ENCODE peak calls at places on chromosomes 4 and X, in ten cellular contexts. M is IMR-90, Q is MM.1S, J is mucosa of descending colon, R is A549, Z is cardiac fibroblast, G is suprapubic skin, K is AG10803, C is tibial nerve, A is right lobe of liver. S is an unnamed sample.

GRCh38 chrX:133849676-133850075 is 135.7 kb downstream of the GPC3 start:
- DNase-seq in K (no peak), C (no peak), J (no peak), G (no peak), R (no peak), Q (no peak), M (no peak), Z (no peak), A (no peak), S (no peak)

GRCh38 chr4:7988437-7988836 is 48.8 kb upstream of the AFAP1 start:
- DNase-seq in M (peak), R (no peak), Z (peak), J (no peak), A (no peak), K (peak), C (no peak), Q (no peak), G (no peak), S (no peak)

GRCh38 chr4:124907881-124908280 is 195.3 kb upstream of the ANKRD50 start:
- DNase-seq in Z (peak), C (no peak), R (no peak), J (no peak), K (peak), M (peak), A (no peak), Q (no peak), G (no peak), S (peak)

GRCh38 chr4:107999932-108000539 is 10.3 kb downstream of the HADH start:
- DNase-seq in Q (no peak), J (no peak), G (no peak), C (no peak), K (no peak), R (no peak), A (no peak), M (no peak), Z (no peak), S (no peak)

GRCh38 chr4:81255524-81255923 is 40.5 kb upstream of the PRKG2 start:
- DNase-seq in G (no peak), A (no peak), M (peak), Z (peak), C (no peak), J (no peak), Q (no peak), R (peak), K (peak), S (peak)

GRCh38 chr4:26424838-26425237 is 65.4 kb downstream of the CCKAR start:
- DNase-seq in K (no peak), Z (no peak), G (no peak), J (no peak), Q (no peak), R (no peak), A (no peak), C (no peak), M (no peak), S (no peak)

GRCh38 chr4:152081024-152081423 is 320.2 kb upstream of the GATB start:
- DNase-seq in K (no peak), Z (no peak), M (no peak), J (no peak), C (no peak), Q (no peak), G (no peak), R (no peak), A (no peak), S (no peak)

GRCh38 chrX:15939737-15940136 is 85.1 kb upstream of the AP1S2 start:
- DNase-seq in Q (no peak), Z (no peak), J (no peak), M (no peak), R (no peak), C (no peak), G (no peak), K (no peak), A (no peak), S (no peak)

GRCh38 chr4:14787894-14788293 is 214.4 kb upstream of the CPEB2 start:
- DNase-seq in A (no peak), K (peak), G (no peak), M (peak), Z (peak), Q (peak), C (no peak), R (peak), J (no peak), S (no peak)

GRCh38 chr4:40238008-40238699 is 41.3 kb downstream of the RHOH start:
- DNase-seq in Q (no peak), J (no peak), C (no peak), Z (no peak), M (no peak), A (no peak), R (no peak), K (no peak), G (no peak), S (no peak)

GRCh38 chrX:47146121-47146935 is 1.3 kb downstream of the RBM10 start:
- DNase-seq in C (no peak), M (no peak), R (no peak), Z (no peak), Q (no peak), A (no peak), G (no peak), J (peak), K (no peak), S (no peak)
- TF ChIP-seq CTCF in C (no peak), M (no peak), R (no peak), Z (no peak), Q (no peak), A (no peak), G (no peak), J (no peak), K (no peak), S (no peak)

GRCh38 chrX:136467321-136467720 is 20.4 kb upstream of the BRS3 start:
- DNase-seq in G (no peak), M (no peak), K (no peak), A (no peak), C (no peak), Q (no peak), Z (no peak), J (no peak), R (no peak), S (no peak)

GRCh38 chrX:136473663-136474062 is 14.1 kb upstream of the BRS3 start:
- DNase-seq in K (no peak), M (no peak), C (no peak), J (no peak), R (no peak), Q (no peak), A (no peak), G (no peak), Z (no peak), S (no peak)

GRCh38 chrX:136464589-136464988 is 23.2 kb upstream of the BRS3 start:
- DNase-seq in A (no peak), C (no peak), G (no peak), Z (no peak), R (no peak), J (no peak), Q (no peak), K (no peak), M (no peak), S (no peak)

GRCh38 chrX:136468391-136469103 is 19.2 kb upstream of the BRS3 start:
- DNase-seq in J (no peak), R (no peak), Z (no peak), C (no peak), Q (no peak), G (no peak), K (no peak), M (no peak), A (no peak), S (no peak)
- H3K4me3 ChIP-seq in J (no peak), R (no peak), Z (no peak), C (no peak), Q (no peak), G (no peak), K (no peak), M (no peak), A (no peak), S (no peak)

GRCh38 chr4:172980178-172980577 is 188.4 kb upstream of the GALNT7 start:
- DNase-seq in Q (no peak), J (no peak), G (no peak), K (no peak), A (no peak), C (no peak), M (peak), R (peak), Z (peak), S (no peak)

GRCh38 chr4:172979332-172979731 is 189.3 kb upstream of the GALNT7 start:
- DNase-seq in A (no peak), K (no peak), Z (no peak), R (peak), G (no peak), Q (no peak), J (no peak), M (no peak), C (no peak), S (no peak)

GRCh38 chr4:172983014-172983413 is 185.6 kb upstream of the GALNT7 start:
- DNase-seq in M (no peak), Z (peak), R (no peak), K (peak), C (no peak), A (no peak), G (no peak), Q (peak), J (no peak), S (no peak)

GRCh38 chr4:172978848-172979247 is 189.8 kb upstream of the GALNT7 start:
- DNase-seq in G (no peak), A (no peak), R (peak), M (no peak), Z (no peak), Q (no peak), C (no peak), J (no peak), K (no peak), S (no peak)

DNA sequence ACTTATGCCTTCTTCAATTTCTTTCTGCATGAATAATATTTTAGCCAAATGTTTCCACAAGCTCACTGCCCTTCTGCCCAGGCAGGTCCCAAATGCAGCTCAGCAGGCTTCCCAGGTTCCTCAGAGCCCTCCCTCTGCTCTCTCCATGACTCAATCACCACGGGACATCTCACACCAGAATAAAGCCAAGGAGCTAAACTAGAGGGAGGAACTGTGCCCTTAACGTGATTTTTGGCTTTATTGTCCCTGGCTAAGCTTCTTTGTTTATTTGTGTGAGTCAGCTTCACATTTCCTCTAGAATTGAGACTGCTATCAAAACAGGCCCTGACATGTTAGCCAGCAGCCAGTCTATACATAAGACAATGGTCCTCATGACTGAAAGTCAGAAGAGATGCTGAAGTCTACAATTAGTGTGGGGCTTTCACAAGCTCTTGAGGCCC is 186.4 kb upstream of the GALNT7 start:
- DNase-seq in J (no peak), R (peak), Z (peak), A (no peak), Q (peak), K (peak), C (no peak), M (peak), G (no peak), S (peak)
- TF ChIP-seq CTCF in J (no peak), R (no peak), Z (no peak), A (no peak), Q (no peak), K (no peak), C (no peak), M (no peak), G (no peak), S (no peak)

GRCh38 chr4:100189820-100190642 is at the start of gene DDIT4L:
- DNase-seq in R (peak), C (peak), K (peak), Z (peak), A (peak), G (peak), M (peak), Q (no peak), J (peak), S (no peak)

GRCh38 chr4:100188829-100189228 is 1.4 kb downstream of the DDIT4L start:
- DNase-seq in M (no peak), A (no peak), Q (peak), Z (no peak), G (no peak), C (no peak), K (no peak), R (no peak), J (no peak), S (no peak)

GRCh38 chr4:100184787-100185186 is 5.5 kb downstream of the DDIT4L start:
- DNase-seq in R (no peak), Z (no peak), G (no peak), J (no peak), A (no peak), C (no peak), K (no peak), M (no peak), Q (no peak), S (no peak)

GRCh38 chr4:100190643-100191600 is 654 bp upstream of the DDIT4L start:
- DNase-seq in C (no peak), K (peak), Z (peak), R (peak), J (no peak), M (peak), A (no peak), Q (no peak), G (no peak), S (no peak)

DNA sequence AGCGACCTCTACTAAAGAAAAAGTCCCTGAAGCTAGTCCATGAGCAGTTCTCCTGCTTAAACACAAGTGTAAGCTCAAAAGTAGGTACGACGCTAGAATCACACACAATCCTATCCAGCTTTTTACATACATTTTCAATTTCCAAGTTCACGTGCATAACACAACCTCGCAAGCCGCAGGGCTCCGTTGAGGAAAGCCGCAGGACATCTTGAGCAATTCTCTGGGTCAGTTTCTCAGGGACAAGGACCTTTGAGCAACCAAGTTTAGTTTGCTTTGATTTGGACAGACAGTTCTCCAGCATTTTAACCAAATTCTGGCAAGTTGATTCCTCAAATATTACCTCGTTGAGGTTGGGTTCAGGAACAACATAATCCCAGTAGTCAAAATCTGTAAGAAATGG is 2.5 kb downstream of the DDIT4L start:
- DNase-seq in J (no peak), C (no peak), M (no peak), Q (no peak), G (no peak), R (no peak), A (no peak), Z (no peak), K (no peak), S (no peak)
- H3K4me3 ChIP-seq in J (no peak), C (no peak), M (no peak), Q (no peak), G (no peak), R (no peak), A (no peak), Z (no peak), K (no peak), S (no peak)

GRCh38 chr4:89558147-89558546 is 250.5 kb upstream of the GPRIN3 start:
- DNase-seq in C (no peak), K (no peak), J (no peak), M (no peak), R (peak), Z (peak), A (no peak), G (no peak), Q (peak), S (no peak)
- TF ChIP-seq CTCF in C (no peak), K (peak), J (no peak), M (peak), R (no peak), Z (peak), A (no peak), G (no peak), Q (peak), S (peak)

GRCh38 chrX:38126179-38126578 is 94.5 kb downstream of the SRPX start:
- DNase-seq in C (no peak), Z (peak), G (no peak), J (no peak), A (no peak), R (no peak), Q (no peak), K (no peak), M (no peak), S (no peak)

GRCh38 chrX:38129366-38129765 is 91.3 kb downstream of the SRPX start:
- DNase-seq in C (no peak), Z (no peak), Q (no peak), K (no peak), J (no peak), A (no peak), G (no peak), R (no peak), M (no peak), S (no peak)

GRCh38 chrX:38124000-38124399 is 96.7 kb downstream of the SRPX start:
- DNase-seq in C (no peak), A (no peak), J (no peak), R (no peak), Z (no peak), G (no peak), M (no peak), Q (no peak), K (no peak), S (no peak)

DNA sequence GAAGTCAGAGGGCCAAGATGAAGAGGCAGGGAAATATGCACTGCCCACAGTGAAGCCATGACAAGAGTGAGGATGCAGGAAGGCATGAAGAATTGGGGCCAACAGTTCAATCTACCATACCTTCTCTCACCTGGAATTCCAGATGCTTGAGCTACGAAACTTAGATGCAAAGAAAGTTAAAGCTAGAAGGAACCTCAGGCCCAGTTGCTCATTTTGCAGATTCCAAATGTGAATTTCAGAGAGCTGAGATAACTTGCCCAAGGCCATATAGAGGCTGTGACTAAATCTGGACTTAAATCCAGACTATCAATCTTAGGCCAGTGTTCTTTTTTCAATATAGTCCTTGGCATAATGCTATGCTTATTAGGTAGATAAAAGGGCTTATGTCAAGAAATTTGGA is 92.7 kb downstream of the SRPX start:
- DNase-seq in C (no peak), J (no peak), R (no peak), M (no peak), G (no peak), Q (no peak), K (no peak), Z (no peak), A (no peak), S (no peak)
- H3K4me3 ChIP-seq in C (no peak), J (no peak), R (no peak), M (no peak), G (no peak), Q (no peak), K (no peak), Z (no peak), A (no peak), S (no peak)

S was measured in HFF-Myc.